ENCODE peak calls at places on chromosomes 11 and 22, in eight cellular contexts. F, X, K, D, V, O, P and R are unnamed samples.
A peak's percentile ranks its signal among the peaks of the same experiment; 100 is the strongest.

GRCh38 chr11:107496011-107496410 is 38.4 kb upstream of the CWF19L2 start:
- DNase-seq in F (no peak), X (no peak), K (peak; percentile 61), D (no peak), V (no peak), O (no peak), P (no peak), R (no peak)

GRCh38 chr22:42134033-42135020 is 3.7 kb upstream of the CYP2D6 start:
- DNase-seq in F (no peak), X (no peak), K (no peak), D (no peak), V (no peak), O (no peak), P (no peak), R (no peak)

GRCh38 chr22:32693102-32693501 is 108.4 kb upstream of the TIMP3 start:
- DNase-seq in F (no peak), X (no peak), K (no peak), D (no peak), V (no peak), O (no peak), P (no peak), R (no peak)

GRCh38 chr11:8814923-8815240 is 96.1 kb upstream of the AKIP1 start:
- DNase-seq in F (no peak), X (no peak), K (no peak), D (no peak), V (no peak), O (no peak), P (no peak), R (no peak)

GRCh38 chr11:32052218-32052617 is 38.7 kb upstream of the RCN1 start:
- DNase-seq in F (peak; percentile 38), X (peak; percentile 70), K (peak; percentile 58), D (peak; percentile 49), V (peak; percentile 31), O (peak; percentile 76), P (peak; percentile 46), R (peak; percentile 47)

GRCh38 chr11:129383060-129383459 is 7.4 kb downstream of the BARX2 start:
- DNase-seq in F (no peak), X (no peak), K (no peak), D (no peak), V (no peak), O (no peak), P (no peak), R (no peak)

GRCh38 chr11:59707371-59707770 is 6.3 kb downstream of the OR10V1 start:
- DNase-seq in F (peak; percentile 6), X (no peak), K (no peak), D (no peak), V (no peak), O (no peak), P (no peak), R (no peak)

GRCh38 chr22:47918276-47918928 is 1156.0 kb downstream of the TBC1D22A start:
- DNase-seq in F (no peak), X (no peak), K (no peak), D (no peak), V (no peak), O (no peak), P (peak; percentile 29), R (no peak)

GRCh38 chr11:67433536-67434394 is 3.7 kb downstream of the PTPRCAP start:
- DNase-seq in F (no peak), X (no peak), K (no peak), D (no peak), V (no peak), O (no peak), P (no peak), R (no peak)

GRCh38 chr11:73297231-73297590 is 10.9 kb upstream of the ARHGEF17 start:
- DNase-seq in F (no peak), X (no peak), K (no peak), D (no peak), V (no peak), O (no peak), P (no peak), R (no peak)

DNA sequence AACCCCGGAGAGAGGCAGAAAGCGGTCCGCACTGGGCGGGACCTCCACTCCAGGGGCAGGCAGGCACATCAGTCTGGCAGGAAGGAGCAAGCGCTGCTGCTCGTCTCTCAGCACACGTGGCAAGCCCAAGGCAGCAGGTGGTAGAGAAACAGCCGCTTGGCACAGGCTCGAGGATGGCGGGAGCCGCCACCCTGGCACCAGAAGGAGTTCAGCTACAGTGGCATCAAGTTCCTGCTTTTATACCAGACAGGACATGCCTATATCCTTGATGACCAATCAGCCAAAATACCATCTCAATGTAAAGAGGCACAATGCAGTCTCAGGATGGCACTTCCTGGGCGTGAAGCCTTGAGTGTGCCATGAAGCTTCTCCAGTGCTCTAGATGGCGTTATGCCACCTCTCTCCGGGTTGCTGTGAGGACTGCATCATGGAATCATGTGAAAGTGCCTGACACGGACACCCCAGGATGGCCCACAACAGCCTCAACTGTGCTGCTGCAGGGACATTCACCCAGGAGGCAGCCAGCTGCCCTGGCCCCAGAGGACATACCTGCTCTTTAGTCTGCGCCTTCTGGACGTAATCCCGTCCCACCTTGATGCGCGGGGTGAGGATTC is 64.8 kb downstream of the APOL1 start:
- DNase-seq in F (no peak), X (no peak), K (no peak), D (no peak), V (no peak), O (no peak), P (no peak), R (no peak)
- TF ChIP-seq POLR2A in F (no peak), X (no peak), K (no peak), D (no peak), V (no peak), O (no peak), P (no peak), R (no peak)

GRCh38 chr11:30092518-30092917 is 75.7 kb upstream of the KCNA4 start:
- DNase-seq in F (no peak), X (no peak), K (no peak), D (no peak), V (no peak), O (no peak), P (no peak), R (no peak)
- H3K27ac ChIP-seq in F (no peak overlapping the region), X (no peak overlapping the region), K (no peak overlapping the region), D (no peak overlapping the region), V (no peak overlapping the region), O (no peak overlapping the region), P (no peak overlapping the region), R (no peak overlapping the region)

DNA sequence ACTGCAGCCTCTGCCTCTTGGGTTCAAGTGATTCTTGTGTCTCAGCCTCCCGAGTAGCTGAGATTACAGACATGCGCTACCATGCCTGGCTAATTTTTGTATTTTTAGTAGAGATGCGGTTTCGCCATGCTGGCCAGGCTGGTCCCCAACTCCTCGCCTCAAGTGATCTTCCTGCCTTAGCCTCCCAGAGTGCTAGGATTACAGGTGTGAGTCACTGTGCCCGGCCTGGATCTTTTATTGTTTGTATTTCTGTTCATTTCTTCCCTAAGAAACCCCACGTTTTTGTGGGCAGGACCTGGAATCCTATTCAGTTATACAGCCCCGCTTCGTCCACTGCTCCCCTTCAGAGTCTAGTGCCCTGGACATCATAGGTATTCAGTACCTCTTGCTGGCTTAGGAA is 28.7 kb downstream of the ZBTB16 start:
- DNase-seq in F (no peak), X (peak; percentile 32), K (no peak), D (no peak), V (no peak), O (no peak), P (no peak), R (no peak)
- H3K4me1 ChIP-seq in F (no peaks in the 10 kb centered on the region), X (no peaks in the 10 kb centered on the region), K (no peaks in the 10 kb centered on the region), D (no peaks in the 10 kb centered on the region), V (peaks cover 99% of the 10 kb centered on the region), O (peaks cover 85% of the 10 kb centered on the region), P (peaks cover 50% of the 10 kb centered on the region), R (peaks cover 100% of the 10 kb centered on the region)

DNA sequence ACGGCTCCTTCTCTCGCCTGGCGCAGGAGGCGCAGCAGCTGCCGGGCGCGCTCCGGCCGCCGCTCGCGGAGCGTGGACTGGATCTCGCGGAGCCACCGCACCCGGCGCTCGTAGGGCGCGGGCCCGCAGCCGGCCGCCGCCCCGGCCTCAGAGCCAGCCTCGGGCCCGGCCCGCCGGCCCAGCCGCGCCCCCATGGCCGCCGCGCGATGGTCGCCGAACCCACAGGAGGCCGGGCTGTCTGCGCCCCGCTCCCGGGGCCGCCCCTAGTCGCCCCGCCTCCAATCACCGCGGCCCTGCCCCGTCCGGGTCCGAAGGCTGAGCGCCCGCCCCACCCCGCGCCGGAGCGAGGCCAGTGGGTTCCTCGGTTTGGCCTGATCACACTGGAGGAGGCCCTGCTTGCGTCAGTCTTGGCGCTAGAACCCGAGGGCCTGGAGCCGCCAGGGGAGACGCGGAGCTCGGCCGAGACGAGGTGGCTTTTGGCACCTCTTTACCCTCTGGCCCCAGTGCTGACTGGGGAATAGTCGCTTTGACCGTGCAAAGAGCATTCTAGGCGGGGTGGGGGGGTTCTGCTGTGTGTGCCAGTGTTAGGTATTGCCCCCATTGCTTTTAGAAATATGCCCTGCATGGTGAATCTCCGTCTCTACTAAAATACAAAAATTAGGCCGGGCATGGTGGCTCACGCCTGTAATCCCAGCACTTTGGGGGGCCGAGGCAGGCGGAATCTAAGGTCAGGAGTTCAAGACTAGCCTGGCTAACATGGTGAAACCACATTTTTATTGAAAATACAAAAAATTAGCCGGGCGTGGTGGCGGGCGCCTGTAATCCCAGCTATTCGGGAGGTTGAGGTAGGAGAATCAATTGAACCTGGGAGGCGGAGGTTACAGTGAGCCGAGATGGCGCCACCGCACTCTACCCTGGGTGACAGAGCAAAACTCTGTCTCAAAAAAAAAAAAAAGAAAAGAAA is at the start of gene LRRC75B:
- DNase-seq in F (peak; percentile 82), X (peak; percentile 97), K (peak; percentile 85), D (peak; percentile 47), V (peak; percentile 90), O (peak; percentile 92), P (peak; percentile 93), R (peak; percentile 90)
- TF ChIP-seq POLR2A in F (peak; percentile 68), X (peak; percentile 21), K (peak; percentile 39), D (no peak), V (no peak), O (peak; percentile 28), P (peak; percentile 53), R (peak; percentile 60)

DNA sequence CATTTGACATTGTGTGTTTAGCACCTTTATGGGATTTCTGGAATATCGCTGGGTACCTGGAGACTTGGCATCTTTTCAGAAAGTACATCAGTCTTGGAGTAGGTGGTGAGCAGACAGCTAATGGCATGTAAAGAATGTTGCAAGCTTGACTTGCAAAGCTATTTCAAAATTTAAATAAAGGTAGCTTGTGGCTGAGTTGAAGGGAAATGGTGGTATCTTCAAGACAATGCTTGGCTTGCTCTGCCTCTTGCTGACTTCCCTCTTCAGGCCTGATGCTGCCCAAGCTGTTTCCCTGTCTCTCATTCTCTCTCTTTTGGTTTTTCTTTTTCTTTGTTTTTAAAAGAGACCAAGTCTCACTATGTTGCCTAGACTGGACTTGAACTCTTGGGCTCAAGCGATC is 13.2 kb downstream of the ZNRF3 start:
- DNase-seq in F (no peak), X (no peak), K (no peak), D (no peak), V (no peak), O (no peak), P (no peak), R (no peak)
- H3K27ac ChIP-seq in F (no peak overlapping the region), X (no peak overlapping the region), K (no peak overlapping the region), D (no peak overlapping the region), V (no peak overlapping the region), O (no peak overlapping the region), P (no peak overlapping the region), R (no peak overlapping the region)

GRCh38 chr11:126132319-126132718 is 69.7 kb upstream of the CDON start:
- DNase-seq in F (peak; percentile 49), X (peak; percentile 75), K (no peak), D (peak; percentile 8), V (peak; percentile 89), O (no peak), P (no peak), R (peak; percentile 71)
- H3K4me1 ChIP-seq in F (peaks cover 11% of the 10 kb centered on the region), X (no peaks in the 10 kb centered on the region), K (peaks cover 3% of the 10 kb centered on the region), D (peaks cover 14% of the 10 kb centered on the region), V (peaks cover 26% of the 10 kb centered on the region), O (peaks cover 20% of the 10 kb centered on the region), P (peaks cover 7% of the 10 kb centered on the region), R (peaks cover 28% of the 10 kb centered on the region)